ENCODE peak calls at places on chromosomes 13 and 19, in six cellular contexts. G, J, H, K, X and S are unnamed samples.
A peak's percentile ranks its signal among the peaks of the same experiment; 100 is the strongest.

GRCh38 chr13:110661256-110661655 is 44.7 kb downstream of the CARS2 start:
- DNase-seq in G (no peak), K (no peak), X (no peak), H (no peak), J (no peak), S (no peak)

GRCh38 chr13:66803013-66803739 is 427.0 kb downstream of the PCDH9 start:
- DNase-seq in K (no peak), X (no peak), H (no peak), G (no peak), J (no peak), S (no peak)

GRCh38 chr13:97434417-97435296 is 688 bp downstream of the RAP2A start:
- DNase-seq in X (peak; percentile 59), H (peak; percentile 50), G (no peak), J (no peak), K (peak; percentile 45), S (no peak)

GRCh38 chr13:75881109-75881775 is 245.1 kb downstream of the LMO7 start:
- DNase-seq in K (no peak), X (no peak), G (no peak), J (no peak), H (no peak), S (no peak)

GRCh38 chr19:55410168-55410567 is 2.6 kb upstream of the UBE2S start:
- DNase-seq in K (no peak), X (no peak), G (no peak), H (no peak), J (no peak), S (no peak)

GRCh38 chr13:111577956-111578595 is 257.6 kb downstream of the TEX29 start:
- DNase-seq in K (no peak), X (no peak), J (no peak), H (no peak), G (no peak), S (no peak)

GRCh38 chr13:32881074-32881791 is 135.0 kb upstream of the KL start:
- DNase-seq in G (no peak), H (no peak), J (no peak), K (no peak), X (no peak), S (no peak)

GRCh38 chr13:33543631-33544030 is 258.1 kb upstream of the STARD13 start:
- DNase-seq in G (no peak), X (peak; percentile 29), K (no peak), J (no peak), H (no peak), S (no peak)

GRCh38 chr13:96898855-96899254 is 95.4 kb downstream of the OXGR1 start:
- DNase-seq in G (no peak), X (no peak), K (no peak), H (no peak), J (no peak), S (no peak)

GRCh38 chr13:72952529-72953141 is 106.2 kb upstream of the KLF5 start:
- DNase-seq in H (no peak), X (no peak), G (no peak), K (no peak), J (no peak), S (no peak)

GRCh38 chr19:3132971-3133792 is 2.7 kb upstream of the GNA15 start:
- DNase-seq in G (no peak), K (peak; percentile 71), J (peak; percentile 57), H (no peak), X (no peak), S (peak; percentile 94)

GRCh38 chr13:87259479-87260083 is 411.6 kb upstream of the SLITRK5 start:
- DNase-seq in G (no peak), J (peak; percentile 12), X (no peak), H (no peak), K (no peak), S (peak; percentile 5)

GRCh38 chr19:1767464-1767933 is 14.2 kb downstream of the ONECUT3 start:
- DNase-seq in G (peak; percentile 86), H (no peak), X (peak; percentile 24), K (peak; percentile 69), J (no peak), S (peak; percentile 84)

GRCh38 chr13:73259061-73259908 is 200.5 kb downstream of the KLF5 start:
- DNase-seq in G (no peak), K (no peak), H (no peak), J (no peak), X (no peak), S (no peak)

GRCh38 chr19:49081273-49081672 is 4.0 kb upstream of the SNRNP70 start:
- DNase-seq in K (no peak), X (no peak), H (no peak), J (no peak), G (no peak), S (no peak)

GRCh38 chr13:27953671-27954405 is 15.3 kb downstream of the CDX2 start:
- DNase-seq in K (peak; percentile 59), G (peak; percentile 74), J (peak; percentile 76), H (peak; percentile 60), X (peak; percentile 64), S (peak; percentile 25)

GRCh38 chr19:50794074-50794777 is 4.0 kb downstream of the ACP4 start:
- DNase-seq in H (no peak), J (no peak), K (no peak), X (no peak), G (no peak), S (no peak)